ENCODE peak calls at places on chromosomes 11 and 22, in eight cellular contexts. T is DND-41; P is upper lobe of right lung; F is sigmoid colon; Q is CD4-positive, alpha-beta memory T cell; M is tibial artery; L is Panc1; B is H1. X is an unnamed sample.

GRCh38 chr11:10540546-10540914 is 457 bp downstream of the RNF141 start:
- DNase-seq in T (no peak), P (no peak), F (peak), Q (no peak), M (no peak), L (no peak), B (no peak), X (no peak)

GRCh38 chr11:113694390-113694789 is 11.7 kb downstream of the TMPRSS5 start:
- DNase-seq in T (no peak), P (no peak), F (no peak), Q (no peak), M (no peak), L (no peak), B (no peak), X (no peak)

GRCh38 chr11:30346068-30346688 is 23.3 kb downstream of the ARL14EP start:
- DNase-seq in T (no peak), P (no peak), F (no peak), Q (peak), M (no peak), L (peak), B (no peak), X (no peak)

GRCh38 chr22:41857160-41857859 is 24.4 kb downstream of the SREBF2 start:
- DNase-seq in T (peak), P (no peak), F (no peak), Q (peak), M (no peak), L (peak), B (peak), X (no peak)

GRCh38 chr11:116853461-116854073 is 16.1 kb upstream of the APOA1 start:
- DNase-seq in T (peak), P (no peak), F (no peak), Q (peak), M (no peak), L (peak), B (no peak), X (no peak)

GRCh38 chr11:134271978-134272377 is 4.2 kb upstream of the GLB1L3 start:
- DNase-seq in T (no peak), P (no peak), F (no peak), Q (no peak), M (no peak), L (no peak), B (no peak), X (no peak)

GRCh38 chr11:3609416-3610265 is 32.2 kb downstream of the ART5 start:
- DNase-seq in T (peak), P (no peak), F (no peak), Q (peak), M (no peak), L (peak), B (no peak), X (no peak)

GRCh38 chr11:37105456-37105855 is 507.4 kb upstream of the RAG2 start:
- DNase-seq in T (no peak), P (no peak), F (no peak), Q (no peak), M (no peak), L (no peak), B (no peak), X (no peak)

GRCh38 chr11:64298966-64299846 is 952 bp upstream of the CATSPERZ start:
- DNase-seq in T (no peak), P (peak), F (peak), Q (no peak), M (peak), L (no peak), B (no peak), X (peak)

GRCh38 chr11:122983438-122984185 is 2.0 kb upstream of the BSX start:
- DNase-seq in T (no peak), P (no peak), F (no peak), Q (no peak), M (no peak), L (no peak), B (no peak), X (no peak)

GRCh38 chr22:22770280-22770871 is 117.2 kb upstream of the IGLL5 start:
- DNase-seq in T (peak), P (no peak), F (no peak), Q (peak), M (peak), L (no peak), B (no peak), X (no peak)

GRCh38 chr11:102950622-102951081 is 4.9 kb downstream of the MMP13 start:
- DNase-seq in T (no peak), P (no peak), F (no peak), Q (no peak), M (no peak), L (no peak), B (no peak), X (no peak)

GRCh38 chr22:30312053-30312452 is 14.7 kb downstream of the TBC1D10A start:
- DNase-seq in T (no peak), P (no peak), F (no peak), Q (no peak), M (no peak), L (no peak), B (no peak), X (no peak)
- H3K27ac ChIP-seq in T (peak), P (peak), F (peak), Q (peak), M (peak), L (peak), B (no peak), X (no peak)

DNA sequence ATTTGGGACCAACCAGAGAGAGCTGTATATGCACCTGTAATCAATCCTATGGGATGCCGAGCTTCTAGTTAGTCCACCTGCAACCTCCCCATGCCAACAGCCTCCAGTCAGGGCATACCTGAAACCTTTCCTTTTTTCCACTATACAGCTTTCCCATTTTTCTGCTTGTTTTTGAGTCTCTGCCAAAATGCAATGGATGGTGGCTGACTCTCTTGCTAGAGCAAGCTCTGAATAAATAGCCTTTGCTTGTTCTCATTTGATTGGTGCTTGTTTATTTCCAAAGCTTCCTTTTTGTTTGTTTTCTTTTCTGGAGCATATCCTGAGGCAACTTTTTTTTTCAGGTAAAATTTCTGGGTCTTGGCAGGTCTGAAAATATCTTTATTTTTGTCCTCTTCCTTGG is 58.0 kb upstream of the PLET1 start:
- DNase-seq in T (no peak), P (no peak), F (no peak), Q (no peak), M (no peak), L (no peak), B (no peak), X (no peak)
- H3K27ac ChIP-seq in T (no peak), P (no peak), F (peak), Q (no peak), M (peak), L (no peak), B (no peak), X (no peak)

GRCh38 chr11:67285541-67286498 is 3.3 kb upstream of the ANKRD13D start:
- DNase-seq in T (no peak), P (no peak), F (peak), Q (no peak), M (no peak), L (no peak), B (no peak), X (no peak)
- H3K27ac ChIP-seq in T (peak), P (peak), F (peak), Q (peak), M (peak), L (no peak), B (no peak), X (peak)

DNA sequence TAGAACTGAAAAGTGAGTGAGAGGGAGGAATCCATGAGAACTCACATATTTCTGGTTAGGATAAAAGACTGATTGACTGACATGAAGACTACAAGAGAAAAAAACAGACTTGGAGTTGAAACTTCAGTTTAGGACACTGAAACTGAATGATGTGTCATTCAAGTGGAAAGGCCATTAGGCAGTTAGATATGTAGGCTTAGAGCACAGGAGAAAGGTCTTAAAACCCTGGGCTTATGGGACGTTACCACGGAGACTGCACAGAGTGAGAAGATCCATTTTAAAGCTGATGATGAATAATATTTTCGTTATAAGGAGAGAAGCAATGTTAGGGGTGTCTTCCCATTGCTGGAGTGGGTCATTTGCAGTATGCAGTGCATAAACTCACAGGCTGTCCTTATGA is 64.0 kb downstream of the MAML2 start:
- DNase-seq in T (no peak), P (no peak), F (no peak), Q (no peak), M (no peak), L (no peak), B (no peak), X (no peak)
- H3K27ac ChIP-seq in T (no peak), P (no peak), F (peak), Q (no peak), M (no peak), L (no peak), B (no peak), X (no peak)

X was measured in substantia nigra.